ENCODE peak calls at places on chromosomes 11 and 22, in six cellular contexts. U is H1, Q is SK-N-SH, G is K562, X is GM12878, D is HepG2. K is an unnamed sample.

GRCh38 chr11:11813288-11813962 is 28.3 kb upstream of the USP47 start:
- DNase-seq in G (no peak), D (peak), U (no peak), Q (no peak), X (no peak), K (no peak)

GRCh38 chr11:105229257-105229656 is 89.7 kb upstream of the CARD18 start:
- DNase-seq in G (no peak), X (no peak), D (no peak), Q (no peak), U (no peak), K (no peak)

GRCh38 chr11:62340269-62340901 is 3.1 kb downstream of the ASRGL1 start:
- DNase-seq in G (peak), X (peak), U (peak), D (peak), Q (peak), K (no peak)

GRCh38 chr11:94826415-94826814 is 58.3 kb downstream of the AMOTL1 start:
- DNase-seq in D (no peak), G (peak), Q (no peak), U (no peak), X (no peak), K (no peak)

GRCh38 chr11:224424-224823 is 11.7 kb downstream of the SIRT3 start:
- DNase-seq in X (no peak), Q (no peak), G (no peak), U (no peak), D (no peak), K (no peak)

GRCh38 chr11:131906963-131907362 is 536.5 kb downstream of the NTM start:
- DNase-seq in U (no peak), Q (peak), X (no peak), D (no peak), G (no peak), K (no peak)

GRCh38 chr22:29043906-29044575 is 17.6 kb downstream of the C22orf31 start:
- DNase-seq in G (no peak), Q (no peak), X (no peak), U (no peak), D (no peak), K (no peak)

GRCh38 chr11:128105950-128106349 is 481.4 kb downstream of the ETS1 start:
- DNase-seq in D (no peak), X (no peak), G (no peak), Q (no peak), U (no peak), K (no peak)

GRCh38 chr11:67160872-67161783 is 42.1 kb downstream of the KDM2A start:
- DNase-seq in D (no peak), Q (no peak), U (no peak), G (no peak), X (no peak), K (no peak)

DNA sequence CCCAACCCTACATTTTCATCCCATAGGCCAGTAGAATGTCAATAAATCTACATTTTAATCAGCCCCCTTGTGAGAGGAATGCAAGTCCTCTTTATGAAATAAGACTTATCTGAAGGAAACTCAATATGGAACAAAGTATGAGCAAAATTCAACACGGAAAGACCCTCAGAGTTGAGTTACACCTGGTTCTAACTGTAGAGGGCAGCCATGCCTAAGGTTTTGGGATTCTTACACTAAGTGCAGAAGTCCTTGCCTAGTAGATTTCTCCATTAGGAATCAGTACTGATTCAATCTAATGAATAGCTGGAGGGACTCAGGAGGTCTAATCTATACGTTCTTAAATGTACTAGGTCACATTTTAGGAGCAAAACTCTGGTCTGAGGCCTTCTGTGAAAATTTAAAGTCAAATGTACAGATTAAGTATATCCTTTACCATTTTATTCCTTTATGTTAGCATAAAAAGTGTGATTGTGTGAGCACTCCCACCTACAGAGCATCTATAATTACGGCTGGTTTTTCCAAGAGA is 904.5 kb downstream of the DLG2 start:
- DNase-seq in Q (no peak), D (no peak), U (no peak), G (no peak), X (no peak), K (no peak)
- TF ChIP-seq GABPA in Q (no peak), D (no peak), U (no peak), G (no peak), X (no peak), K (no peak)

GRCh38 chr22:31951201-31952093 is 7.1 kb downstream of the YWHAH start:
- DNase-seq in U (no peak), X (no peak), Q (no peak), D (no peak), G (no peak), K (peak)

GRCh38 chr22:31952094-31952401 is 7.7 kb downstream of the YWHAH start:
- DNase-seq in Q (peak), X (no peak), D (no peak), U (no peak), G (no peak), K (no peak)

GRCh38 chr22:31950226-31950625 is 5.9 kb downstream of the YWHAH start:
- DNase-seq in G (no peak), Q (no peak), X (no peak), U (no peak), D (no peak), K (peak)

GRCh38 chr22:31953251-31953650 is 8.9 kb downstream of the YWHAH start:
- DNase-seq in X (no peak), Q (no peak), D (no peak), U (no peak), G (no peak), K (peak)

GRCh38 chr22:31952459-31952858 is 8.1 kb downstream of the YWHAH start:
- DNase-seq in G (no peak), D (no peak), X (no peak), U (no peak), Q (no peak), K (peak)
- TF ChIP-seq GABPA in G (no peak), D (no peak), X (no peak), U (no peak), Q (no peak), K (no peak)

GRCh38 chr11:96050435-96051182 is 126.7 kb upstream of the MTMR2 start:
- DNase-seq in Q (no peak), G (no peak), D (peak), U (no peak), X (no peak), K (no peak)
- TF ChIP-seq GABPA in Q (no peak), G (no peak), D (no peak), U (no peak), X (no peak), K (no peak)

GRCh38 chr22:33544707-33545106 is 375.6 kb downstream of the LARGE1 start:
- DNase-seq in X (no peak), G (no peak), Q (no peak), D (no peak), U (no peak), K (no peak)
- TF ChIP-seq GABPA in X (no peak), G (no peak), Q (no peak), D (no peak), U (no peak), K (no peak)

GRCh38 chr11:107564877-107565218 is 687 bp downstream of the ALKBH8 start:
- DNase-seq in Q (no peak), X (no peak), U (no peak), D (no peak), G (no peak), K (no peak)

GRCh38 chr11:107561688-107562087 is 3.8 kb downstream of the ALKBH8 start:
- DNase-seq in Q (no peak), U (no peak), G (no peak), X (no peak), D (no peak), K (no peak)

GRCh38 chr11:107563702-107564101 is 1.8 kb downstream of the ALKBH8 start:
- DNase-seq in D (peak), U (no peak), Q (peak), G (peak), X (no peak), K (peak)

GRCh38 chr11:107565219-107565937 is at the start of gene ALKBH8:
- DNase-seq in X (peak), G (peak), U (peak), D (peak), Q (peak), K (peak)

GRCh38 chr11:107562647-107563208 is 2.8 kb downstream of the ALKBH8 start:
- DNase-seq in D (peak), G (no peak), Q (no peak), X (no peak), U (no peak), K (no peak)
- TF ChIP-seq GABPA in D (no peak), G (no peak), Q (no peak), X (no peak), U (no peak), K (no peak)